ENCODE peak calls at places on chromosomes 2 and 18, in five cellular contexts. One of them, this sample, is unnamed.
A peak's percentile ranks its signal among the peaks of the same experiment; 100 is the strongest.

GRCh38 chr2:37011126-37011525 is 44.8 kb upstream of the STRN start:
- DNase-seq in GM12878: peak; percentile 5
- DNase-seq in H1: no peak
- DNase-seq in SK-N-SH: no peak
- DNase-seq in K562: no peak
- DNase-seq in this sample: no peak

GRCh38 chr18:24987271-24987932 is 364.6 kb downstream of the ZNF521 start:
- DNase-seq in H1: no peak
- DNase-seq in GM12878: no peak
- DNase-seq in SK-N-SH: peak; percentile 6
- DNase-seq in K562: no peak
- DNase-seq in this sample: no peak

GRCh38 chr2:199329466-199329865 is 128.3 kb downstream of the SATB2 start:
- DNase-seq in H1: no peak
- DNase-seq in SK-N-SH: no peak
- DNase-seq in K562: no peak
- DNase-seq in GM12878: no peak
- DNase-seq in this sample: no peak

GRCh38 chr18:56065101-56065500 is 477.1 kb upstream of the TCF4 start:
- DNase-seq in GM12878: no peak
- DNase-seq in SK-N-SH: no peak
- DNase-seq in H1: no peak
- DNase-seq in K562: no peak
- DNase-seq in this sample: no peak

GRCh38 chr18:56825312-56825711 is 174.2 kb downstream of the WDR7 start:
- DNase-seq in H1: no peak
- DNase-seq in GM12878: no peak
- DNase-seq in SK-N-SH: no peak
- DNase-seq in K562: no peak
- DNase-seq in this sample: no peak

GRCh38 chr2:78541088-78541450 is 484.4 kb upstream of the REG3G start:
- DNase-seq in K562: peak; percentile 30
- DNase-seq in SK-N-SH: no peak
- DNase-seq in GM12878: no peak
- DNase-seq in H1: no peak
- DNase-seq in this sample: no peak

GRCh38 chr2:43737855-43738254 is 36.0 kb upstream of the DYNC2LI1 start:
- DNase-seq in GM12878: no peak
- DNase-seq in SK-N-SH: no peak
- DNase-seq in K562: no peak
- DNase-seq in H1: no peak
- DNase-seq in this sample: no peak

GRCh38 chr18:74803117-74803516 is 205.4 kb downstream of the ZNF407 start:
- DNase-seq in GM12878: no peak
- DNase-seq in K562: peak; percentile 19
- DNase-seq in SK-N-SH: no peak
- DNase-seq in H1: no peak
- DNase-seq in this sample: no peak

GRCh38 chr2:171394164-171394725 is 39.5 kb downstream of the METTL8 start:
- DNase-seq in GM12878: no peak
- DNase-seq in SK-N-SH: no peak
- DNase-seq in K562: no peak
- DNase-seq in H1: no peak
- DNase-seq in this sample: no peak

GRCh38 chr2:217714268-217714643 is 288.5 kb downstream of the TNS1 start:
- DNase-seq in K562: no peak
- DNase-seq in H1: no peak
- DNase-seq in GM12878: no peak
- DNase-seq in SK-N-SH: no peak
- DNase-seq in this sample: no peak

GRCh38 chr18:47701133-47701532 is 229.3 kb downstream of the SMAD2 start:
- DNase-seq in K562: no peak
- DNase-seq in H1: no peak
- DNase-seq in SK-N-SH: no peak
- DNase-seq in GM12878: no peak
- DNase-seq in this sample: no peak

GRCh38 chr2:64318476-64318748 is 135.6 kb upstream of the LGALSL start:
- DNase-seq in SK-N-SH: no peak
- DNase-seq in K562: no peak
- DNase-seq in H1: no peak
- DNase-seq in GM12878: no peak
- DNase-seq in this sample: no peak
- H3K4me1 ChIP-seq in SK-N-SH: peaks cover 2% of the 10 kb centered on the region
- H3K4me1 ChIP-seq in K562: peaks cover 1% of the 10 kb centered on the region
- H3K4me1 ChIP-seq in H1: peaks cover 4% of the 10 kb centered on the region
- H3K4me1 ChIP-seq in GM12878: peaks cover 13% of the 10 kb centered on the region
- H3K4me1 ChIP-seq in this sample: no peaks in the 10 kb centered on the region

GRCh38 chr2:224359569-224359968 is 42.3 kb downstream of the FAM124B start:
- DNase-seq in SK-N-SH: peak; percentile 55
- DNase-seq in GM12878: no peak
- DNase-seq in H1: no peak
- DNase-seq in K562: peak; percentile 37
- DNase-seq in this sample: no peak

GRCh38 chr2:224362094-224362493 is 39.8 kb downstream of the FAM124B start:
- DNase-seq in GM12878: no peak
- DNase-seq in SK-N-SH: no peak
- DNase-seq in K562: no peak
- DNase-seq in H1: no peak
- DNase-seq in this sample: no peak

GRCh38 chr2:224363281-224363680 is 38.6 kb downstream of the FAM124B start:
- DNase-seq in SK-N-SH: no peak
- DNase-seq in H1: no peak
- DNase-seq in K562: no peak
- DNase-seq in GM12878: no peak
- DNase-seq in this sample: no peak

GRCh38 chr2:224357098-224357901 is 44.6 kb downstream of the FAM124B start:
- DNase-seq in GM12878: peak; percentile 11
- DNase-seq in H1: no peak
- DNase-seq in K562: peak; percentile 57
- DNase-seq in SK-N-SH: peak; percentile 68
- DNase-seq in this sample: peak; percentile 44

DNA sequence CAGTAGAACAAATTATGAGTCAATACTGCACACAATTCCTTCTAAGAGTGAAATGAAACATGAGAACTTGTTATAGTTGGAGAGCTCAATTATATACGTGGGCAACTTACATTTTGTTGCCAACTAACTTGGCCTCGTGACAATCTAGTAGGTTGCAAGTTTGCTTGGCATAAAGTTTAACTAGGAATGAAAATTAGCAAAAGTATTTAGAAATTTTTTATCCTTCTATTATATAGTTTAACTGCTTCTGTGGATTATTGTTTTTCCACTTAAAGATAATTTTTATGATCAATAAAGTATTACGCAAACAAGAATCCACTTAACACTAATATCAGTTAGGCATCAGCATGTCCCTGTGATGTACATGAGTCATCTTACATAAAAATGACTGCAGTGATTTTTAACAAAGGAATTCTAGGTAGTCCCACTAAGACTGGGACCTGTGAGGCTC is 41.1 kb downstream of the FAM124B start:
- DNase-seq in SK-N-SH: no peak
- DNase-seq in K562: no peak
- DNase-seq in H1: no peak
- DNase-seq in GM12878: no peak
- DNase-seq in this sample: no peak
- TF ChIP-seq JUND in SK-N-SH: no peak
- TF ChIP-seq JUND in K562: no peak
- TF ChIP-seq JUND in H1: no peak
- TF ChIP-seq JUND in GM12878: no peak
- TF ChIP-seq JUND in this sample: no peak

GRCh38 chr2:1588994-1589611 is 155.2 kb downstream of the PXDN start:
- DNase-seq in K562: no peak
- DNase-seq in GM12878: no peak
- DNase-seq in SK-N-SH: no peak
- DNase-seq in H1: no peak
- DNase-seq in this sample: no peak
- TF ChIP-seq CTCF in K562: no peak
- TF ChIP-seq CTCF in GM12878: no peak
- TF ChIP-seq CTCF in SK-N-SH: peak; percentile 31
- TF ChIP-seq CTCF in H1: peak; percentile 11
- TF ChIP-seq CTCF in this sample: no peak

GRCh38 chr2:11858883-11859282 is 112.5 kb downstream of the LPIN1 start:
- DNase-seq in SK-N-SH: no peak
- DNase-seq in GM12878: no peak
- DNase-seq in H1: no peak
- DNase-seq in K562: peak; percentile 46
- DNase-seq in this sample: no peak
- H3K4me1 ChIP-seq in SK-N-SH: peaks cover under 1% of the 10 kb centered on the region
- H3K4me1 ChIP-seq in GM12878: peaks cover 35% of the 10 kb centered on the region
- H3K4me1 ChIP-seq in H1: no peaks in the 10 kb centered on the region
- H3K4me1 ChIP-seq in K562: peaks cover 21% of the 10 kb centered on the region
- H3K4me1 ChIP-seq in this sample: peaks cover 8% of the 10 kb centered on the region

DNA sequence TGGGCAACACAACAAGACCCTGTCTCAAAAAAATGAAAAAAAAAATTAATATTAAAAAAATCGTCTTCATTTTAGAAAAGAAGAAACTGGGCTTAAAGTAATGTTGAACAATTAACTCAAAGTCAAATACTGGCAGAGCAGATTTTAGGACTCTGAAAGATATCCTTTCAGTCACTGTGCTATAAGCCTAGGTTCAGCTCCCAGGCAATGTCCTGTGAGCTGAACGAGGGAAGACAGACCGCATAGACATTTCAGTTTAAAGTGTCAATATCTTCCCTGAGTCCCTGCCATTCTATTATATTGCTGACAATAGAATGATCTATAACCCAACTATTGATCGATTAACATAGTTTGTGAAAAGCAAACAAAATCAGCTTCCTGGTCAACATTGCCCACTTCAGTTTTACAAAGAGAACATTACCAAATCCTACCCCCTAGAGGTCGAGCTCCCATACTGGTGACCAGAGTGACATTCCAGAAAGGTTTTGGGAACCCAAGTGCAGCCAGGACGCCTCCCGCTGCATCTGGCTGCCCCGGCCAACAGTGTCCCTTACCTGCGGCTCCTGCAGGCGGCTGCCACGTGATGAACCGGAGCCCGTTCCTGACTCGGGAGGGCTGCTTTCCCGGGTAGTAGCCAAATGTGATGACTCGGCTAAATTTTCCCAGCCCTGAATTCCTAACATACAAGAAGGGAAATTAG is 639 bp downstream of the MRO start:
- DNase-seq in K562: no peak
- DNase-seq in H1: peak; percentile 47
- DNase-seq in GM12878: no peak
- DNase-seq in SK-N-SH: peak; percentile 48
- DNase-seq in this sample: no peak
- TF ChIP-seq JUND in K562: no peak
- TF ChIP-seq JUND in H1: no peak
- TF ChIP-seq JUND in GM12878: no peak
- TF ChIP-seq JUND in SK-N-SH: no peak
- TF ChIP-seq JUND in this sample: no peak

GRCh38 chr2:214193943-214194342 is 216.9 kb upstream of the VWC2L start:
- DNase-seq in GM12878: no peak
- DNase-seq in K562: no peak
- DNase-seq in SK-N-SH: no peak
- DNase-seq in H1: no peak
- DNase-seq in this sample: peak; percentile 2
- TF ChIP-seq CTCF in GM12878: no peak
- TF ChIP-seq CTCF in K562: no peak
- TF ChIP-seq CTCF in SK-N-SH: peak; percentile 31
- TF ChIP-seq CTCF in H1: no peak
- TF ChIP-seq CTCF in this sample: peak; percentile 5

GRCh38 chr18:33914399-33914798 is 310.3 kb downstream of the NOL4 start:
- DNase-seq in SK-N-SH: no peak
- DNase-seq in GM12878: no peak
- DNase-seq in H1: no peak
- DNase-seq in K562: no peak
- DNase-seq in this sample: no peak
- H3K4me1 ChIP-seq in SK-N-SH: no peaks in the 10 kb centered on the region
- H3K4me1 ChIP-seq in GM12878: no peaks in the 10 kb centered on the region
- H3K4me1 ChIP-seq in H1: no peaks in the 10 kb centered on the region
- H3K4me1 ChIP-seq in K562: no peaks in the 10 kb centered on the region
- H3K4me1 ChIP-seq in this sample: no peaks in the 10 kb centered on the region

GRCh38 chr2:68255736-68256450 is 3.6 kb upstream of the PPP3R1 start:
- DNase-seq in GM12878: no peak
- DNase-seq in H1: peak; percentile 23
- DNase-seq in K562: no peak
- DNase-seq in SK-N-SH: no peak
- DNase-seq in this sample: no peak
- TF ChIP-seq JUND in GM12878: no peak
- TF ChIP-seq JUND in H1: no peak
- TF ChIP-seq JUND in K562: no peak
- TF ChIP-seq JUND in SK-N-SH: no peak
- TF ChIP-seq JUND in this sample: no peak

GRCh38 chr2:122206101-122206500 is 450.6 kb downstream of the TSN start:
- DNase-seq in H1: no peak
- DNase-seq in K562: no peak
- DNase-seq in SK-N-SH: no peak
- DNase-seq in GM12878: no peak
- DNase-seq in this sample: no peak

GRCh38 chr2:122209377-122209776 is 453.9 kb downstream of the TSN start:
- DNase-seq in H1: no peak
- DNase-seq in GM12878: no peak
- DNase-seq in SK-N-SH: no peak
- DNase-seq in K562: no peak
- DNase-seq in this sample: no peak

GRCh38 chr2:122205637-122206036 is 450.2 kb downstream of the TSN start:
- DNase-seq in GM12878: no peak
- DNase-seq in SK-N-SH: no peak
- DNase-seq in K562: no peak
- DNase-seq in H1: no peak
- DNase-seq in this sample: no peak

DNA sequence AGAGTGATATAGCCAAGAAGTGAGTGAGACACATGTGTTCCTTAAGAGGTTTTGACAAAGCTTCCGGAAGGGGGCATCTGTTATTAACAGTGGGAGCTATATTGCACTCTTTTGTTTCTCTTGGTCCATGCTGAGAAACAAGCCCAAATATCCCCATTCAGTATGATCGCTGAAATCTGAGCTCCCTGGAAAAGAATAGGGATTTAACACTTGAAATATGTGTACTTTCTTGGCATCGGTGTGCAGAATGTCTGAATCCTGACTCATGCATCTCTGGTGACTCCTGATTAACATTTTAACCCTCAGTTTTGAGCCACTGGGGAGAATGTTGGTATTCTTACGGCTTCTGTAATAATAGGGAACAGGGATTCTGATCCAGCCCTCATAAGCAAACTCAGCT is 448.1 kb downstream of the TSN start:
- DNase-seq in H1: no peak
- DNase-seq in SK-N-SH: no peak
- DNase-seq in K562: no peak
- DNase-seq in GM12878: no peak
- DNase-seq in this sample: no peak
- TF ChIP-seq CTCF in H1: no peak
- TF ChIP-seq CTCF in SK-N-SH: no peak
- TF ChIP-seq CTCF in K562: no peak
- TF ChIP-seq CTCF in GM12878: no peak
- TF ChIP-seq CTCF in this sample: no peak